ENCODE peak calls at places on chromosomes 16 and 17, in seven cellular contexts. H is iPS DF 6.9; C is KG1; J is AG10803; D is T-cell; K is stimulated activated CD4-positive, alpha-beta T cell treated with anti-CD3 and anti-CD28 coated beads, Interleukin-4, amount 100 ng/mL, for 24 hours; M is GM23338. R is an unnamed sample.

GRCh38 chr17:80826955-80827645 is 164.5 kb upstream of the CHMP6 start:
- DNase-seq in K (no peak), M (no peak), D (no peak), H (no peak), C (no peak), J (peak), R (no peak)

GRCh38 chr16:27764869-27765675 is 215.1 kb downstream of the KATNIP start:
- DNase-seq in H (no peak), M (no peak), J (no peak), D (no peak), C (no peak), K (no peak), R (no peak)

GRCh38 chr17:74605361-74605760 is 13.3 kb upstream of the CD300LD start:
- DNase-seq in M (no peak), C (no peak), H (no peak), K (no peak), D (no peak), J (peak), R (no peak)

GRCh38 chr16:9860876-9861275 is 321.4 kb downstream of the GRIN2A start:
- DNase-seq in J (peak), M (no peak), D (no peak), K (no peak), C (no peak), H (no peak), R (no peak)

GRCh38 chr17:48294989-48295892 is 134.8 kb downstream of the SKAP1 start:
- DNase-seq in M (no peak), H (no peak), D (no peak), J (no peak), K (no peak), C (no peak), R (peak)

GRCh38 chr16:58124601-58124915 is 4.6 kb downstream of the CFAP20 start:
- DNase-seq in C (no peak), H (no peak), J (peak), K (no peak), M (no peak), D (no peak), R (no peak)

GRCh38 chr16:81163671-81164070 is 67.5 kb upstream of the GCSH start:
- DNase-seq in J (no peak), M (no peak), C (no peak), H (no peak), K (no peak), D (no peak), R (no peak)

GRCh38 chr17:41592601-41593305 is 6.1 kb upstream of the KRT14 start:
- DNase-seq in K (no peak), D (no peak), J (no peak), M (peak), H (no peak), C (no peak), R (no peak)

GRCh38 chr17:78416791-78417530 is 38.5 kb downstream of the PGS1 start:
- DNase-seq in D (no peak), H (no peak), C (no peak), M (no peak), K (no peak), J (no peak), R (no peak)

GRCh38 chr17:29216181-29216580 is 30.5 kb upstream of the CRYBA1 start:
- DNase-seq in D (no peak), C (no peak), H (no peak), K (no peak), M (no peak), J (no peak), R (no peak)

GRCh38 chr17:46854515-46854914 is 3.1 kb downstream of the WNT9B start:
- DNase-seq in D (no peak), H (no peak), J (peak), C (no peak), K (no peak), M (no peak), R (no peak)

GRCh38 chr17:37219876-37220608 is 155.7 kb upstream of the C17orf78 start:
- DNase-seq in D (no peak), C (no peak), J (peak), M (peak), K (no peak), H (no peak), R (no peak)

GRCh38 chr17:48722924-48723554 is at the start of gene PRAC2:
- DNase-seq in K (no peak), D (no peak), C (no peak), H (no peak), M (peak), J (no peak), R (no peak)

GRCh38 chr17:4664230-4664629 is 22.8 kb upstream of the ALOX15 start:
- DNase-seq in J (no peak), D (no peak), M (no peak), H (no peak), K (no peak), C (no peak), R (no peak)

GRCh38 chr17:7294614-7295153 is at the start of gene YBX2:
- DNase-seq in J (no peak), D (peak), H (peak), C (no peak), K (peak), M (peak), R (peak)

GRCh38 chr16:24670623-24671454 is 58.6 kb upstream of the TNRC6A start:
- DNase-seq in H (no peak), M (peak), C (no peak), K (no peak), J (peak), D (no peak), R (no peak)

GRCh38 chr17:1577186-1577585 is 14.6 kb upstream of the PITPNA start:
- DNase-seq in J (peak), C (no peak), K (no peak), D (no peak), H (no peak), M (peak), R (no peak)

GRCh38 chr16:54166342-54166865 is 120.2 kb downstream of the IRX3 start:
- DNase-seq in H (no peak), J (no peak), K (no peak), M (no peak), D (no peak), C (no peak), R (no peak)

GRCh38 chr16:84888450-84888849 is 68.7 kb downstream of the CRISPLD2 start:
- DNase-seq in K (no peak), D (no peak), J (no peak), M (no peak), H (no peak), C (no peak), R (no peak)

GRCh38 chr17:32240745-32241144 is 24.9 kb upstream of the RHBDL3 start:
- DNase-seq in J (no peak), M (peak), H (no peak), C (no peak), D (no peak), K (no peak), R (no peak)

GRCh38 chr16:71645450-71645849 is 19.5 kb downstream of the MARVELD3 start:
- DNase-seq in J (peak), C (no peak), D (no peak), H (peak), K (no peak), M (peak), R (no peak)

GRCh38 chr17:2909853-2910234 is 113.6 kb downstream of the RAP1GAP2 start:
- DNase-seq in J (no peak), M (no peak), D (no peak), C (no peak), H (no peak), K (no peak), R (no peak)

GRCh38 chr17:49029841-49030240 is 32.7 kb downstream of the IGF2BP1 start:
- DNase-seq in M (no peak), K (no peak), H (no peak), D (no peak), C (no peak), J (peak), R (no peak)

GRCh38 chr17:39240631-39241030 is 14.9 kb upstream of the STAC2 start:
- DNase-seq in D (no peak), M (no peak), K (no peak), H (no peak), J (no peak), C (no peak), R (no peak)

GRCh38 chr16:75105306-75106061 is 11.1 kb downstream of the LDHD start:
- DNase-seq in H (no peak), M (no peak), K (no peak), J (peak), D (no peak), C (no peak), R (no peak)

GRCh38 chr17:75501378-75502071 is 13.8 kb downstream of the CASKIN2 start:
- DNase-seq in M (no peak), K (no peak), D (no peak), J (no peak), H (no peak), C (no peak), R (no peak)

GRCh38 chr17:40190197-40191021 is 13.1 kb downstream of the RAPGEFL1 start:
- DNase-seq in K (peak), D (peak), J (no peak), C (no peak), M (peak), H (no peak), R (no peak)

GRCh38 chr17:29597361-29598172 is 4.6 kb downstream of the ANKRD13B start:
- DNase-seq in J (no peak), M (peak), K (no peak), D (no peak), H (no peak), C (no peak), R (no peak)

GRCh38 chr17:12388206-12388605 is 277.5 kb upstream of the MYOCD start:
- DNase-seq in H (no peak), J (peak), C (no peak), D (no peak), M (no peak), K (no peak), R (no peak)

GRCh38 chr17:66953661-66954060 is 10.8 kb upstream of the CACNG4 start:
- DNase-seq in J (peak), H (no peak), M (no peak), D (no peak), K (no peak), C (no peak), R (no peak)

R was measured in immature natural killer cell.